ENCODE peak calls at places on chromosomes 5 and 9, in four cellular contexts. One of them, this sample, is unnamed.

GRCh38 chr5:165202144-165202910 is 1696.9 kb downstream of the MAT2B start:
- DNase-seq in fibroblast of lung: peak; percentile 8
- DNase-seq in HCT116: no peak
- DNase-seq in hepatocyte: no peak
- DNase-seq in this sample: no peak

GRCh38 chr9:133531293-133531692 is 3.2 kb upstream of the ADAMTSL2 start:
- DNase-seq in HCT116: no peak
- DNase-seq in hepatocyte: no peak
- DNase-seq in fibroblast of lung: no peak
- DNase-seq in this sample: no peak

GRCh38 chr9:22893196-22893843 is 446.7 kb downstream of the DMRTA1 start:
- DNase-seq in fibroblast of lung: no peak
- DNase-seq in HCT116: no peak
- DNase-seq in hepatocyte: no peak
- DNase-seq in this sample: no peak

GRCh38 chr5:33563530-33563929 is 122.8 kb downstream of the TARS1 start:
- DNase-seq in HCT116: no peak
- DNase-seq in fibroblast of lung: no peak
- DNase-seq in hepatocyte: no peak
- DNase-seq in this sample: no peak

GRCh38 chr9:88980732-88981336 is 10.4 kb upstream of the S1PR3 start:
- DNase-seq in HCT116: no peak
- DNase-seq in hepatocyte: no peak
- DNase-seq in fibroblast of lung: peak; percentile 93
- DNase-seq in this sample: peak; percentile 92

GRCh38 chr5:26486631-26487030 is 551.8 kb downstream of the CDH9 start:
- DNase-seq in HCT116: no peak
- DNase-seq in hepatocyte: no peak
- DNase-seq in fibroblast of lung: no peak
- DNase-seq in this sample: no peak

GRCh38 chr5:122842016-122842580 is 3.3 kb upstream of the SNX24 start:
- DNase-seq in hepatocyte: no peak
- DNase-seq in fibroblast of lung: no peak
- DNase-seq in HCT116: no peak
- DNase-seq in this sample: no peak

GRCh38 chr5:154697335-154697734 is 57.8 kb upstream of the LARP1 start:
- DNase-seq in hepatocyte: no peak
- DNase-seq in HCT116: no peak
- DNase-seq in fibroblast of lung: peak; percentile 44
- DNase-seq in this sample: peak; percentile 55

GRCh38 chr9:110214956-110215355 is 7.0 kb upstream of the C9orf152 start:
- DNase-seq in fibroblast of lung: no peak
- DNase-seq in HCT116: no peak
- DNase-seq in hepatocyte: no peak
- DNase-seq in this sample: no peak

GRCh38 chr9:114611516-114612271 is 603 bp downstream of the TMEM268 start:
- DNase-seq in HCT116: no peak
- DNase-seq in fibroblast of lung: peak; percentile 66
- DNase-seq in hepatocyte: peak; percentile 83
- DNase-seq in this sample: peak; percentile 85

GRCh38 chr5:131525805-131526204 is 109.2 kb downstream of the RAPGEF6 start:
- DNase-seq in hepatocyte: no peak
- DNase-seq in HCT116: no peak
- DNase-seq in fibroblast of lung: no peak
- DNase-seq in this sample: peak; percentile 18

GRCh38 chr5:129591508-129592160 is 131.5 kb downstream of the ADAMTS19 start:
- DNase-seq in HCT116: no peak
- DNase-seq in hepatocyte: no peak
- DNase-seq in fibroblast of lung: no peak
- DNase-seq in this sample: no peak

GRCh38 chr5:10896016-10896415 is 135.0 kb upstream of the DAP start:
- DNase-seq in fibroblast of lung: no peak
- DNase-seq in hepatocyte: peak; percentile 27
- DNase-seq in HCT116: no peak
- DNase-seq in this sample: no peak

GRCh38 chr5:32352685-32353084 is 39.9 kb upstream of the MTMR12 start:
- DNase-seq in fibroblast of lung: no peak
- DNase-seq in HCT116: no peak
- DNase-seq in hepatocyte: no peak
- DNase-seq in this sample: no peak

GRCh38 chr5:62722360-62722759 is 143.7 kb downstream of the LRRC70 start:
- DNase-seq in fibroblast of lung: no peak
- DNase-seq in HCT116: no peak
- DNase-seq in hepatocyte: no peak
- DNase-seq in this sample: no peak

GRCh38 chr5:171649002-171649401 is 136.6 kb upstream of the SMIM23 start:
- DNase-seq in fibroblast of lung: no peak
- DNase-seq in hepatocyte: no peak
- DNase-seq in HCT116: no peak
- DNase-seq in this sample: no peak

GRCh38 chr9:34863426-34863825 is 94.7 kb upstream of the PHF24 start:
- DNase-seq in fibroblast of lung: no peak
- DNase-seq in HCT116: no peak
- DNase-seq in hepatocyte: no peak
- DNase-seq in this sample: no peak

GRCh38 chr5:154194348-154195329 is 4.1 kb downstream of the GALNT10 start:
- DNase-seq in fibroblast of lung: peak; percentile 88
- DNase-seq in hepatocyte: no peak
- DNase-seq in HCT116: no peak
- DNase-seq in this sample: peak; percentile 56

GRCh38 chr9:95157491-95158151 is 159.9 kb downstream of the FANCC start:
- DNase-seq in fibroblast of lung: peak; percentile 92
- DNase-seq in HCT116: no peak
- DNase-seq in hepatocyte: peak; percentile 79
- DNase-seq in this sample: peak; percentile 87

GRCh38 chr9:1837453-1838084 is 177.6 kb upstream of the SMARCA2 start:
- DNase-seq in HCT116: no peak
- DNase-seq in fibroblast of lung: no peak
- DNase-seq in hepatocyte: peak; percentile 18
- DNase-seq in this sample: peak; percentile 40

GRCh38 chr5:138243794-138244193 is 30.6 kb downstream of the GFRA3 start:
- DNase-seq in fibroblast of lung: no peak
- DNase-seq in hepatocyte: no peak
- DNase-seq in HCT116: no peak
- DNase-seq in this sample: peak; percentile 10

GRCh38 chr5:90227688-90228087 is 181.9 kb downstream of the CETN3 start:
- DNase-seq in HCT116: no peak
- DNase-seq in fibroblast of lung: no peak
- DNase-seq in hepatocyte: no peak
- DNase-seq in this sample: no peak

GRCh38 chr9:4617752-4618151 is 44.3 kb upstream of the PLPP6 start:
- DNase-seq in HCT116: no peak
- DNase-seq in fibroblast of lung: no peak
- DNase-seq in hepatocyte: no peak
- DNase-seq in this sample: no peak

GRCh38 chr5:17666726-17667235 is 32.5 kb downstream of the TAF11L14 start:
- DNase-seq in fibroblast of lung: no peak
- DNase-seq in hepatocyte: no peak
- DNase-seq in HCT116: no peak
- DNase-seq in this sample: no peak

GRCh38 chr9:27273186-27273585 is 23.8 kb downstream of the EQTN start:
- DNase-seq in HCT116: no peak
- DNase-seq in hepatocyte: no peak
- DNase-seq in fibroblast of lung: no peak
- DNase-seq in this sample: no peak

GRCh38 chr5:138632900-138633489 is 57.8 kb upstream of the HSPA9 start:
- DNase-seq in fibroblast of lung: peak; percentile 75
- DNase-seq in hepatocyte: peak; percentile 71
- DNase-seq in HCT116: peak; percentile 94
- DNase-seq in this sample: peak; percentile 90

GRCh38 chr9:5696884-5697283 is 68.0 kb downstream of the RIC1 start:
- DNase-seq in HCT116: no peak
- DNase-seq in hepatocyte: no peak
- DNase-seq in fibroblast of lung: no peak
- DNase-seq in this sample: no peak

GRCh38 chr9:113519401-113520108 is 56.0 kb downstream of the RGS3 start:
- DNase-seq in HCT116: no peak
- DNase-seq in fibroblast of lung: peak; percentile 70
- DNase-seq in hepatocyte: peak; percentile 70
- DNase-seq in this sample: peak; percentile 58

GRCh38 chr5:893711-894110 is 1.0 kb downstream of the TRIP13 start:
- DNase-seq in hepatocyte: no peak
- DNase-seq in fibroblast of lung: no peak
- DNase-seq in HCT116: no peak
- DNase-seq in this sample: no peak

GRCh38 chr5:115585265-115585664 is 17.0 kb downstream of the TICAM2 start:
- DNase-seq in hepatocyte: no peak
- DNase-seq in fibroblast of lung: no peak
- DNase-seq in HCT116: no peak
- DNase-seq in this sample: no peak

GRCh38 chr9:7782390-7783120 is 17.0 kb downstream of the DMAC1 start:
- DNase-seq in hepatocyte: no peak
- DNase-seq in fibroblast of lung: no peak
- DNase-seq in HCT116: no peak
- DNase-seq in this sample: no peak

GRCh38 chr9:134938346-134939079 is 20.8 kb upstream of the FCN1 start:
- DNase-seq in hepatocyte: no peak
- DNase-seq in HCT116: no peak
- DNase-seq in fibroblast of lung: no peak
- DNase-seq in this sample: no peak

GRCh38 chr9:93642961-93643360 is 66.6 kb downstream of the PHF2 start:
- DNase-seq in hepatocyte: no peak
- DNase-seq in HCT116: no peak
- DNase-seq in fibroblast of lung: peak; percentile 81
- DNase-seq in this sample: peak; percentile 67

GRCh38 chr5:94461131-94461530 is 157.3 kb downstream of the KIAA0825 start:
- DNase-seq in fibroblast of lung: no peak
- DNase-seq in HCT116: no peak
- DNase-seq in hepatocyte: no peak
- DNase-seq in this sample: no peak

GRCh38 chr9:33778700-33779351 is 16.5 kb upstream of the PRSS3 start:
- DNase-seq in fibroblast of lung: peak; percentile 43
- DNase-seq in hepatocyte: peak; percentile 78
- DNase-seq in HCT116: peak; percentile 58
- DNase-seq in this sample: peak; percentile 70

GRCh38 chr5:1876708-1877433 is 5.9 kb downstream of the IRX4 start:
- DNase-seq in hepatocyte: no peak
- DNase-seq in fibroblast of lung: no peak
- DNase-seq in HCT116: no peak
- DNase-seq in this sample: no peak

GRCh38 chr9:131382850-131383729 is 10.8 kb upstream of the PRRC2B start:
- DNase-seq in HCT116: no peak
- DNase-seq in fibroblast of lung: peak; percentile 89
- DNase-seq in hepatocyte: peak; percentile 72
- DNase-seq in this sample: peak; percentile 76

GRCh38 chr5:124414973-124415372 is 331.5 kb downstream of the ZNF608 start:
- DNase-seq in hepatocyte: no peak
- DNase-seq in HCT116: no peak
- DNase-seq in fibroblast of lung: no peak
- DNase-seq in this sample: no peak

GRCh38 chr5:157387683-157388093 is 72.3 kb upstream of the NIPAL4 start:
- DNase-seq in hepatocyte: peak; percentile 57
- DNase-seq in fibroblast of lung: peak; percentile 98
- DNase-seq in HCT116: peak; percentile 38
- DNase-seq in this sample: peak; percentile 90
- H2AFZ ChIP-seq in hepatocyte: no peak overlapping the region
- H2AFZ ChIP-seq in fibroblast of lung: no peak overlapping the region
- H2AFZ ChIP-seq in HCT116: no peak overlapping the region
- H2AFZ ChIP-seq in this sample: no peak overlapping the region

GRCh38 chr9:14321517-14322125 is 7.7 kb upstream of the NFIB start:
- DNase-seq in fibroblast of lung: peak; percentile 63
- DNase-seq in hepatocyte: no peak
- DNase-seq in HCT116: no peak
- DNase-seq in this sample: peak; percentile 55
- H3K4me3 ChIP-seq in fibroblast of lung: peak overlapping the region; percentile 32
- H3K4me3 ChIP-seq in hepatocyte: peak overlapping the region; percentile 43
- H3K4me3 ChIP-seq in HCT116: peak overlapping the region; percentile 55
- H3K4me3 ChIP-seq in this sample: peak overlapping the region; percentile 83

GRCh38 chr5:140764177-140765020 is 21.5 kb upstream of the PCDHA1 start:
- DNase-seq in HCT116: no peak
- DNase-seq in fibroblast of lung: no peak
- DNase-seq in hepatocyte: no peak
- DNase-seq in this sample: peak; percentile 0

DNA sequence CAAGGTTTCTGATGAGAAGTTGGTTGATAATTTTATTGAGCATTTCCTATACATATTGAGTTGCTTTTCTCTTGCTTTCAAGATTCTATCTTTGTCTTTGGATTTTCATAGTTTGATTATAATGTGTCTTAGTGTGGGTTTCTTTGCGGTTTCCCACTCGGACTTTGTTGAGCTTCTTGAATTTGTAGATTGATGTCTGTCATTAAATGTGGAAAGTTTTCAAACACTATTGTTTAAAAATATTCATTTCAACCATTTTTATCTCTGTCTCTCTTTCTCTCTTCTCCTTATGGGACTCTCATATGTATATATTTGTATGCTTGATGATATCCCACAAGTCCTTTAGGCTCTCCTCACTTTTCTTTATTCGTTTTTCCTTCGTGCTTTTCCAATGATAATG is 18.5 kb upstream of the PCDHA1 start:
- DNase-seq in hepatocyte: no peak
- DNase-seq in HCT116: no peak
- DNase-seq in fibroblast of lung: no peak
- DNase-seq in this sample: no peak
- H3K9me3 ChIP-seq in hepatocyte: peaks cover 29% of the 10 kb centered on the region
- H3K9me3 ChIP-seq in HCT116: peaks cover 22% of the 10 kb centered on the region
- H3K9me3 ChIP-seq in fibroblast of lung: no peaks in the 10 kb centered on the region
- H3K9me3 ChIP-seq in this sample: peaks cover 30% of the 10 kb centered on the region

GRCh38 chr9:125744616-125745387 is 2.4 kb upstream of the PBX3 start:
- DNase-seq in fibroblast of lung: peak; percentile 92
- DNase-seq in HCT116: no peak
- DNase-seq in hepatocyte: no peak
- DNase-seq in this sample: peak; percentile 89

GRCh38 chr9:125742657-125743056 is 4.5 kb upstream of the PBX3 start:
- DNase-seq in fibroblast of lung: no peak
- DNase-seq in HCT116: no peak
- DNase-seq in hepatocyte: no peak
- DNase-seq in this sample: no peak

GRCh38 chr9:125746017-125746773 is 978 bp upstream of the PBX3 start:
- DNase-seq in hepatocyte: peak; percentile 97
- DNase-seq in fibroblast of lung: peak; percentile 93
- DNase-seq in HCT116: peak; percentile 91
- DNase-seq in this sample: peak; percentile 96

GRCh38 chr9:125745682-125746016 is 1.5 kb upstream of the PBX3 start:
- DNase-seq in HCT116: no peak
- DNase-seq in fibroblast of lung: no peak
- DNase-seq in hepatocyte: no peak
- DNase-seq in this sample: no peak

GRCh38 chr9:125743687-125744428 is 3.3 kb upstream of the PBX3 start:
- DNase-seq in HCT116: no peak
- DNase-seq in hepatocyte: no peak
- DNase-seq in fibroblast of lung: no peak
- DNase-seq in this sample: peak; percentile 85
- H2AFZ ChIP-seq in HCT116: no peak overlapping the region
- H2AFZ ChIP-seq in hepatocyte: no peak overlapping the region
- H2AFZ ChIP-seq in fibroblast of lung: no peak overlapping the region
- H2AFZ ChIP-seq in this sample: no peak overlapping the region

GRCh38 chr5:59597690-59598546 is 295.6 kb downstream of the PDE4D start:
- DNase-seq in hepatocyte: no peak
- DNase-seq in fibroblast of lung: no peak
- DNase-seq in HCT116: no peak
- DNase-seq in this sample: no peak
- H3K4me3 ChIP-seq in hepatocyte: no peak overlapping the region
- H3K4me3 ChIP-seq in fibroblast of lung: peak overlapping the region; percentile 23
- H3K4me3 ChIP-seq in HCT116: no peak overlapping the region
- H3K4me3 ChIP-seq in this sample: peak overlapping the region; percentile 58

This sample was measured in GM23248.